ENCODE peak calls at places on chromosomes 3 and 15, in four cellular contexts. Y, W, R and I are unnamed samples. For H3K36me3 and H3K4me1, the result is how much of the 10 kb centered on the place peaks cover.

GRCh38 chr3:178536271-178537079 is at the start of gene KCNMB2:
- DNase-seq in Y (no peak), W (no peak), R (no peak), I (no peak)

GRCh38 chr3:127525373-127525772 is 65.2 kb downstream of the TPRA1 start:
- DNase-seq in Y (no peak), W (no peak), R (no peak), I (no peak)

GRCh38 chr3:52879581-52879980 is 17.8 kb downstream of the STIMATE start:
- DNase-seq in Y (no peak), W (no peak), R (no peak), I (no peak)

GRCh38 chr3:8319935-8320634 is 181.5 kb upstream of the LMCD1 start:
- DNase-seq in Y (no peak), W (no peak), R (no peak), I (no peak)

GRCh38 chr15:40456299-40456712 is 14.5 kb upstream of the CHST14 start:
- DNase-seq in Y (no peak), W (no peak), R (no peak), I (no peak)

GRCh38 chr3:54518011-54518675 is 395.8 kb downstream of the CACNA2D3 start:
- DNase-seq in Y (no peak), W (no peak), R (no peak), I (no peak)

GRCh38 chr3:10981031-10981430 is 11.5 kb upstream of the SLC6A1 start:
- DNase-seq in Y (no peak), W (no peak), R (no peak), I (no peak)

GRCh38 chr3:53478166-53478830 is 16.1 kb upstream of the CACNA1D start:
- DNase-seq in Y (no peak), W (no peak), R (no peak), I (no peak)

GRCh38 chr3:8201886-8202285 is 299.7 kb upstream of the LMCD1 start:
- DNase-seq in Y (no peak), W (no peak), R (no peak), I (no peak)

GRCh38 chr3:125011941-125012340 is 43.9 kb downstream of the HEG1 start:
- DNase-seq in Y (no peak), W (no peak), R (no peak), I (no peak)

GRCh38 chr3:108088697-108089096 is 2.1 kb downstream of the CD47 start:
- DNase-seq in Y (no peak), W (no peak), R (no peak), I (no peak)

GRCh38 chr15:52284164-52284563 is 11.4 kb downstream of the MYO5C start:
- DNase-seq in Y (no peak), W (no peak), R (no peak), I (no peak)

GRCh38 chr3:43892535-43892934 is 201.8 kb downstream of the ABHD5 start:
- DNase-seq in Y (no peak), W (no peak), R (no peak), I (no peak)

GRCh38 chr3:123773681-123774431 is 110.3 kb downstream of the MYLK start:
- DNase-seq in Y (no peak), W (no peak), R (peak), I (no peak)

GRCh38 chr15:85354432-85354831 is 26.0 kb upstream of the AKAP13 start:
- DNase-seq in Y (no peak), W (no peak), R (no peak), I (no peak)

GRCh38 chr15:66411190-66411589 is 24.5 kb downstream of the MAP2K1 start:
- DNase-seq in Y (no peak), W (no peak), R (no peak), I (no peak)

GRCh38 chr3:43180027-43180426 is 74.1 kb upstream of the POMGNT2 start:
- DNase-seq in Y (no peak), W (no peak), R (no peak), I (no peak)

GRCh38 chr3:186361612-186362408 is at the start of gene DGKG:
- DNase-seq in Y (no peak), W (peak), R (peak), I (peak)

GRCh38 chr3:27195059-27195458 is 174.1 kb downstream of the NEK10 start:
- DNase-seq in Y (no peak), W (no peak), R (no peak), I (no peak)

GRCh38 chr15:75620043-75620775 is 5.3 kb downstream of the SNUPN start:
- DNase-seq in Y (no peak), W (no peak), R (peak), I (no peak)

GRCh38 chr15:75620776-75621536 is 4.6 kb downstream of the SNUPN start:
- DNase-seq in Y (peak), W (no peak), R (peak), I (peak)

GRCh38 chr15:75622505-75622904 is 3.0 kb downstream of the SNUPN start:
- DNase-seq in Y (no peak), W (no peak), R (no peak), I (no peak)

DNA sequence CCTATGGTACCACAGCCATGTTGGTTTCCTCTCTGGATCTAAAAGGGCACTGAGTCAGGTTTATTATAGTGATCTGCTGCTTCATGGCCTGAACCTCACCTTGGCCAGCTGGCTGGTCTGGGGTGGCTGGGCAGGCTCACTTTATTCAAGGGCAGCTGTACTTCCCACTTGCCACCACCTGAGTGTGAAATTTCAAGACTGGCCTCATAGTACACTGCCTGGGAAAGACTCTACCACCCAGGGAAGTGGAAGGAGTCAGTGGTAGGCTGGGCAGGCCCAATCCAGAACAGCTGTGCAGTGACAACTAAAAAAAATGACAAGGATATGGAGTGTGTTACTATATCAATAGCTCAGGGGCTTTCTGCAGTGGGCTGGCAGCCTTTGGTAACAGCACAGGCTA is 8.8 kb downstream of the SNUPN start:
- DNase-seq in Y (no peak), W (no peak), R (no peak), I (no peak)
- H3K36me3 ChIP-seq in Y (under half), W (under half), R (under half), I (under half)

DNA sequence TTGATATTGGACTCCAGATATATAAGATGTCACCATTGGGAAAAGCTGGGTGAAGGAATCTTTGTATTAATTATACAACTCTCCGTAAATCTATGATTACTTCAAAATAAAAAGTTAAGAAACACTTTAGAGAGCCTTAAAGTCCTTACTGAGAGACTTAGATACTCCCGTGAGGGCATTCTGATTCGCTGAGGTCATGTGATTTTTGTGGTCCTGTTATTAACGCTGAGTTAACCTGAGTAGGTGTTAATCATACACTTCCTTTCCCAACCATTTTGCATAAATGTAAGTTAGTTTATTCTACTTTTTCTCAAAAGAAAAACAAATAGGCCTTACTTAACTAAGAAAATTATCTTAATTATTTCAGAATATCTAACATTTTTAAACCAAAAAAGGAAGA is 67.1 kb upstream of the LMOD3 start:
- DNase-seq in Y (no peak), W (no peak), R (no peak), I (no peak)
- TF ChIP-seq CTCF in Y (no peak), W (no peak), R (no peak), I (no peak)

DNA sequence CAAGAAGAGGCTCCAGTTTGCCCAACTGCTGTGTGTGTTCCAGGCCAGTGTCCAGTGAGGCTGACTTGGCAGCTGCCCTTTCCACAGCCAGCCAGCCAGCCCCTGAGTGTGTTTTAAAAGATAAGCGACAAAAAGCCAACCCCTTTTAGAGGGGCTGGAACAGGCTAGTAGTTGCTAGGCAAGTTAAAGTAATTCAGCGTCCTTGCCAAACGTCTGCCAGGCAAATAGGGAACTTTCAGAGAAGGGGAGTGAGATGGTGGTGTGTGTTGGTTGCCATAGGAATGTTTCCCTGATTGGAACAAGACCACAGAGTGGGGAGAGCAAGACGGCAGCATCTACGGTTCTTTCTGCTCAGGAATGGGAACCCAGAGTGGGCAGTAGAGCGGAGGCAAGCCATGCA is 86.3 kb downstream of the TMEM108 start:
- DNase-seq in Y (no peak), W (peak), R (no peak), I (no peak)
- H3K4me1 ChIP-seq in Y (under half), W (under half), R (under half), I (under half)

DNA sequence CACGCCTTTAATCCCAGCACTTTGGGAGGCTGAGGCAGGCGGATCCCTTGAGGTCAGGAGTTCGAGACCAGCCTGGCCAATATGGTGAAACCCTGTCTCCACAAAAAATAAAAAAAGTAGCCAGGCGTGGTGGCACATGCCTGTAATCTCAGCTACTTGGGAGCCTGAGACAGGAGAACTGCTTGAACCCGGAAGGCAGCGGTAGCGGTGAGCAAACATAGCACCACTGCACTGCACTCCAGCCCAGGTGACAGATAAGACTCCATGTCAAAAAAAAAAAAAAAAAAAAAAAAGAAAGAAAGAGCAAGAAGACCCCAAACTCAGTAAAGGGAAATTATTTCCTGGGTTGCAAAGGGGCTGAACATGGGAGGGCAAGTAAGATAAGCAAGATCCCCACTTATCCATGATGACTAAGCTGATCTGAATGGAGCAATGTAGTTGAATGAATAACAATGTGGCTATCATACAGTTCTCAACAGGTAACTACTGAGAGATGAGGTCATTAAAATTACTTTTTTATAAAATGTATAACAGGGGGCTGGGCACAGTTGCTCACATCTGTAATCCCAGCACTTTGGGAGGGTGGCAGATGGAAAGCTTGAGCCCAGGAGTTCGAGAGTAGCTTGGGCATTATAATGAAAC is 46.0 kb downstream of the RBM15B start:
- DNase-seq in Y (no peak), W (no peak), R (no peak), I (no peak)
- H3K36me3 ChIP-seq in Y (under half), W (under half), R (under half), I (under half)

DNA sequence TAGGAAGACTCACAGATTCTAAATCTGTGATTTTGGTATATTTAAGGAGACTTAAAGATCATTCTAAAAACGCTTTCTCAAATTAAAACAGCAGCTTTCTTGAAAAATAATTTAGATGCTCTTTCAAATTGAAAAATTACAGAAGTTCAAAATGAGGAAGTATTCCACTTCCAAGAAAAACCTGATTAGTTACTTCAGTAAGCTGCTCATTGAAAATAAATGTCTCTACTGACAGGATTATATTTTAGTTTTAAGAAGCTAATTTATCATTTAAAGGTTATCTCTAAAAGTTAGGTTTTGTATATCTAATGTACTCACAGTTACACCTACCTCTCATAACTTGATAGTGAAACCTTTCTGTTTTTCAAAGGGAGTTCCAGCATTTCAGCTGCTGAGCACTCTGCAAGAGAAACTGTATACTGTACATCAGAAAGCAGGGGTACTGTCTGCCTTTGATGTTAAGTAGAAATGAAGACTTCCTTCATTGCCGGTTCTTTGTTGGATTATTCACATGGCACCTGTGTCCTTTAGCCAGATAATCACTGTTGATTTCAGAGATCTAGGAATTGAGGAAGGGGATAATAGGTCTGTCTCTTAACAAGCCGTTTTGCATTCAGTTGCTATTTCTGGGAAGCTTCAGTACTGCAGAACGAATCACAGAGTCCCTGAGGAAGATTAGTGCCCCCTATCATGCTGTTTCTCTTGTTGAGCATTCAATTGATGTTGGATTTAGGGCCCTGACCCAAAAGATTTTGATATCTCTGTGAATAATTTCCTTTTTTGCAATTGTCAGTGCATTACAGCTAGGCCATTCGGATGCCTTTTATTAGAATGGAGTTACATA is 161.7 kb downstream of the TCF12 start:
- DNase-seq in Y (no peak), W (no peak), R (no peak), I (no peak)
- TF ChIP-seq CTCF in Y (no peak), W (no peak), R (no peak), I (no peak)

GRCh38 chr3:61687206-61687605 is 125.8 kb downstream of the PTPRG start:
- DNase-seq in Y (no peak), W (no peak), R (no peak), I (peak)
- H3K4me1 ChIP-seq in Y (under half), W (under half), R (under half), I (under half)

GRCh38 chr3:100748220-100748619 is 38.9 kb downstream of the TFG start:
- DNase-seq in Y (no peak), W (no peak), R (no peak), I (no peak)
- H3K36me3 ChIP-seq in Y (under half), W (under half), R (under half), I (under half)

DNA sequence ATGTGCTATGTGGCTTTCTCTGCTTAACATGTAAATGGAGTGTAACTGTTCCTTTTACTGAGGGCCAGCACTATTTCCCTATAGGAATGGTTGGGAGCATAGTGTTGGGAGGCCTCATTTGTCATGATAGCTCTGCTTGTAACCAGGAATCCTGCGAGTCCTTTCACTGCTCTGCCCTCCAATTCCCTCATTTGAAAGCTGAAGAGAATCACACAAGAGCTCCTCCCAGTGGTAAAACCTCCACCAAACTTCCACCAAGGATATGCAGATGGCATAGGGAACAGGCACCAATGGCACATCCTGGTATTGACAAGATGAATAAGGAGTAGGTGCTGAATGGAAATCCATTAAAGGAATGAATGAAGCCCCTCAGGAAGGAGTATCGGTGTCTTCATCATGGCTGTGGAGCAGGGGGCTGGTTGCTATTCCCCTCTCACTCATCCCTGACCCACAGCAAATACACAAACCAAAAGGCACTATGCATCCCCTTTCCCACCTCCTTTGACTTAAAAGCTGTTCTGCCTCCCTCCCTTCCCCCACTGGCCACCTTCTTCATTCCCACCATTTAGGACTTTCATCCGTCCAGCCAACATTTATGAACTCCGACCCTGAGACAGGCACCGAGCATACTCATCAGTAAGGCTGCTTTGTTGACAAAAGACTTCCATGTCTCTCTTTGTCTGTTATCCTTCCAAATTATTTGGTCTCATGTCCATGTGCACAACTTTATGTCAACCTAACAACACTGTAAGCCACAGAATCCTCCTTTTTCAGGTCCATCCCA is 560.8 kb downstream of the FOXP1 start:
- DNase-seq in Y (no peak), W (no peak), R (no peak), I (no peak)
- TF ChIP-seq CTCF in Y (peak), W (no peak), R (no peak), I (no peak)

DNA sequence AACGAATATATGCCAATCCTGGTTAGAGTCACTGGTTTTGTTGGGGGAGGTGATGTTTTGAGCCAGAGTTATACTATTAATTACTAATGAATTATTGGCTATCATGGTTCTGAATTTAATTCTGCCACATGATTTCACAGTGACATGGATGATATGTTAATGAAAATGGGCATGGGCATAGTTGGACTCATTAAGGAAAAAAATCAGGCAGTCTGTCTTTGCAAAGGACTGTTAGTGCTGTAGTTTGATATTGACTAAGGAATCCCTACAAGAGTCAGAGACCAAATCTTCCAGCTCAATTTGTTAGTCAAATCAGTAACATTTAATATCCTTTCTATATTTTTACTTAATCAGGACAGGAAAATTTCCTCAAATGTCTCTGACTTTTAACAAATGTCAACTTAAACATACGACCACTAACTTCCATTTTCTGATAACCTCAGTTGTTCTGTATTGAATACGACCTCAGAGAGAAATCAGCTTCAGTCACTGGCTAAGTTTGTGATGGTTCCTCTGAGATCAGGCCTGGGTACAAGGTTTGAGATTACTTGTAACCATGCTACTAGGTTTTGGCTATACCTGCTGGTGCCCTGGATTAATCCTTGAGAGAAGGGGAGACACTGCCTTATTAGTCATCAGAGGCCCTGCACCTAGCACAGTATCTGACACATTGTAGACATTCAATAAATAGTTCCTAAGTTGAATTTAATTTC is 13.3 kb downstream of the NFKBIZ start:
- DNase-seq in Y (no peak), W (no peak), R (no peak), I (no peak)
- H3K4me1 ChIP-seq in Y (under half), W (under half), R (under half), I (under half)

GRCh38 chr3:183958775-183959174 is 58.9 kb downstream of the ABCC5 start:
- DNase-seq in Y (no peak), W (no peak), R (no peak), I (peak)
- H3K36me3 ChIP-seq in Y (under half), W (under half), R (under half), I (under half)